ENCODE peak calls at places on chromosomes 13 and 19, in seven cellular contexts. Y is K562, D is SK-N-SH, Z is HepG2, H is GM12878, L is endothelial cell of umbilical vein, P is H1. V is an unnamed sample.

GRCh38 chr13:30892966-30893365 is 13.1 kb upstream of the MEDAG start:
- DNase-seq in Y (peak; percentile 50), D (no peak), Z (peak; percentile 17), H (no peak), L (no peak), P (peak; percentile 94), V (peak; percentile 77)

GRCh38 chr13:29924482-29924884 is 74.1 kb upstream of the UBL3 start:
- DNase-seq in Y (no peak), D (no peak), Z (peak; percentile 44), H (no peak), L (no peak), P (no peak), V (no peak)

GRCh38 chr13:113877149-113877990 is 13.5 kb upstream of the GAS6 start:
- DNase-seq in Y (no peak), D (no peak), Z (no peak), H (no peak), L (no peak), P (no peak), V (no peak)

GRCh38 chr13:95643814-95644598 is 500 bp downstream of the DZIP1 start:
- DNase-seq in Y (no peak), D (peak; percentile 80), Z (peak; percentile 2), H (no peak), L (peak; percentile 67), P (peak; percentile 88), V (no peak)

GRCh38 chr19:52345162-52345561 is 9.1 kb downstream of the ZNF610 start:
- DNase-seq in Y (no peak), D (no peak), Z (no peak), H (no peak), L (no peak), P (no peak), V (no peak)

GRCh38 chr19:2490659-2491058 is 14.7 kb downstream of the GADD45B start:
- DNase-seq in Y (no peak), D (no peak), Z (no peak), H (no peak), L (no peak), P (no peak), V (no peak)

GRCh38 chr13:36815069-36815468 is 4.0 kb upstream of the RFXAP start:
- DNase-seq in Y (peak; percentile 14), D (peak; percentile 24), Z (peak; percentile 28), H (no peak), L (no peak), P (no peak), V (peak; percentile 16)

GRCh38 chr13:21040120-21040834 is 21.1 kb downstream of the LATS2 start:
- DNase-seq in Y (no peak), D (no peak), Z (no peak), H (no peak), L (no peak), P (peak; percentile 39), V (no peak)

GRCh38 chr13:90447735-90448103 is 899.8 kb upstream of the MIR17HG start:
- DNase-seq in Y (no peak), D (no peak), Z (no peak), H (no peak), L (peak; percentile 33), P (no peak), V (peak; percentile 1)

GRCh38 chr13:22138947-22139346 is 468.1 kb downstream of the FGF9 start:
- DNase-seq in Y (no peak), D (no peak), Z (no peak), H (no peak), L (no peak), P (no peak), V (no peak)

GRCh38 chr19:17260842-17261325 is 3.7 kb downstream of the USHBP1 start:
- DNase-seq in Y (peak; percentile 90), D (peak; percentile 87), Z (peak; percentile 82), H (no peak), L (peak; percentile 74), P (peak; percentile 95), V (peak; percentile 81)
- TF ChIP-seq MAX in Y (peak; percentile 66), D (no peak), Z (peak; percentile 79), H (no peak), L (no peak), P (peak; percentile 88), V (peak; percentile 83)

DNA sequence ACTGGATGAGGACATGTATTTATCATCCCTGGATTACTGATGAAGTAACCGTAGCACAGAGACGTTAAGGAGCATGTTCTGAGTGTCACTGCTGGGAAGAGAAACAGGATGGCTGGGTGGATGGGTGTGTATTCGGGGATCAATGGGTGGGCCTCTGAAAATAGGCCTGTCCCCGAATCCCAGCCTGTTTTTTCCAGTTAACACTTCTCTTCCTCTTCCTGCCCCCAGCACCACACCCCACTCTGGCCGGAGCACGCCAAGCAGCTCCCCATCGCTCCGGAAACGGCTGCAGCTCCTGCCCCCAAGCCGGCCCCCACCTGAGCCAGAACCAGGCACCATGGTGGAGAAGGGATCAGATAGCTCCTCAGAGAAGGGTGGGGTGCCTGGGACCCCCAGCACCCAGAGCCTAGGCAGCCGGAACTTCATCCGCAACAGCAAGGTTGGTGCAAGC is 8.8 kb downstream of the GRAMD1A start:
- DNase-seq in Y (no peak), D (no peak), Z (no peak), H (no peak), L (no peak), P (no peak), V (no peak)
- H3K9ac ChIP-seq in Y (no peak overlapping the region), D (no peak overlapping the region), Z (no peak overlapping the region), H (no peak overlapping the region), L (no peak overlapping the region), P (no peak overlapping the region), V (no peak overlapping the region)

DNA sequence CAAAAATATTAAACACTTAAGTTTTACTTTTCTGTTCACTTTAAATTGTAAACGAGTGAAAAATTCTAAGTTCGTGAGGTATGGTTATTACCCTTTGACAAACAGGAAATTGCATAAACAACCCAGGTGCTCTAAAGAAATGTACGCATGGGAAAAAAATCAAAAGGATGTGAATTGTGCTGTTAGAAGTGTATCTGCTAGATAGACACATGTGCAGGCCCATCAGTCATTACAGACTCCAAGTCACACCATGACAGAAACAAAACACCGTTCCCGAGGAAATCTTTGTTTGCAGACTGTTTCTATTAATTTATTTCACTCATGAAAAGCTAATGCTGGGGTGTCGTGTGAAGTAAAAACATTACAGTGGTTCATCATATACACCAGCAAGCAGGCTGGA is 17.0 kb upstream of the DOCK9 start:
- DNase-seq in Y (no peak), D (no peak), Z (no peak), H (no peak), L (no peak), P (no peak), V (no peak)
- TF ChIP-seq MAX in Y (no peak), D (no peak), Z (no peak), H (no peak), L (no peak), P (no peak), V (no peak)

GRCh38 chr13:112696869-112697465 is 7.1 kb downstream of the ATP11A start:
- DNase-seq in Y (no peak), D (no peak), Z (no peak), H (no peak), L (no peak), P (no peak), V (no peak)

GRCh38 chr13:112697756-112698655 is 8.2 kb downstream of the ATP11A start:
- DNase-seq in Y (no peak), D (no peak), Z (peak; percentile 53), H (no peak), L (no peak), P (no peak), V (no peak)

GRCh38 chr13:112699318-112699918 is 9.6 kb downstream of the ATP11A start:
- DNase-seq in Y (no peak), D (no peak), Z (peak; percentile 29), H (no peak), L (no peak), P (no peak), V (no peak)

GRCh38 chr13:112693831-112694497 is 4.1 kb downstream of the ATP11A start:
- DNase-seq in Y (no peak), D (no peak), Z (no peak), H (no peak), L (peak; percentile 39), P (no peak), V (no peak)

GRCh38 chr13:112696001-112696868 is 6.4 kb downstream of the ATP11A start:
- DNase-seq in Y (no peak), D (no peak), Z (no peak), H (no peak), L (no peak), P (no peak), V (no peak)
- H3K9ac ChIP-seq in Y (no peak overlapping the region), D (no peak overlapping the region), Z (no peak overlapping the region), H (no peak overlapping the region), L (no peak overlapping the region), P (no peak overlapping the region), V (no peak overlapping the region)

GRCh38 chr19:16021796-16022195 is 54.5 kb upstream of the TPM4 start:
- DNase-seq in Y (no peak), D (no peak), Z (no peak), H (no peak), L (no peak), P (no peak), V (no peak)

GRCh38 chr19:16018801-16019551 is 57.3 kb upstream of the TPM4 start:
- DNase-seq in Y (no peak), D (peak; percentile 12), Z (no peak), H (no peak), L (no peak), P (no peak), V (no peak)

GRCh38 chr19:16022251-16022650 is 54.0 kb upstream of the TPM4 start:
- DNase-seq in Y (no peak), D (no peak), Z (no peak), H (no peak), L (no peak), P (no peak), V (no peak)

GRCh38 chr19:16018106-16018755 is 58.1 kb upstream of the TPM4 start:
- DNase-seq in Y (no peak), D (peak; percentile 7), Z (no peak), H (no peak), L (no peak), P (no peak), V (no peak)

DNA sequence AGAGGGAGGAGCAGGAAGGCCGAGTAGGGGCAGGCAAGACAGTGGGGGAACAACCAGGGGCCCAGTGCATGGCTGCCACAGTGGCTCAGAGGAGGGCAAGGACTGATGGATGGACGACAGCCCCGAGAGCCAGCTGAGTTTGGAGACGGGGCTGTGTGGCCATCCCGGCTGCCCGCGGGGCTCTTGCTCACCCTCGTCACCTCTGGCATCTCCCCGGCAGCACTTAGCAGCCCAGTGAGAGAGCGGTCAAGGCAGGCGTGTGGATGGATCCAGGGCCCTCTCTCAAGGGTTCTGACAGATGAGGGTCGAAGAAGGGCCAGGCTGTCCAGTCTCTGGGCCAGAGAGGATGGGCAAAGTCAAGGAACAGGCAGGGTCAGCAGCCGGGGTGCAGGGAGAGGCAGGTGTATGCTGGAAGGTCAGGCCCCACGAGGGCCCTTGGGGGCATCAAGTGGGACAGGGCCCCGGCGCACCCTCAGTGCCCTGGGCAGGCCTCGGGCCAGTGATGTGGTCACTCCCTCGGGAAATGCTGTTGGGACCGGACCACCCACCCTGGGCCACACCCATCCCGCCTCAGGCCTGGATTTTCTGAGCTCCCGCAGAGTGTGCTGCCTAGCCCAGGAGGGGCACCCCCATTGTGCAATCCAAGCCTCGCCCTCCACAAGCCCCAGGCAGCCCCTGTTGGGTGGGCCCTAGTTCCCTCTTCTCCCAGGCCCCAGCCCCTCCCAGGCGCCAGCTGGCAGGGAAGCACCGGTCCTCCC is 56.4 kb upstream of the TPM4 start:
- DNase-seq in Y (peak; percentile 10), D (peak; percentile 13), Z (no peak), H (no peak), L (no peak), P (no peak), V (no peak)
- TF ChIP-seq MAX in Y (no peak), D (no peak), Z (no peak), H (no peak), L (no peak), P (no peak), V (no peak)